ENCODE peak calls at places on chromosomes 7 and 10, in nine cellular contexts. I is aorta; H is AG04450; S is tibial nerve; M is fibroblast of lung; C is A673; Y is naive thymus-derived CD4-positive, alpha-beta T cell; K is transverse colon; Z is neural progenitor cell. A is an unnamed sample.

GRCh38 chr7:79880312-79880711 is 254.3 kb upstream of the GNAI1 start:
- DNase-seq in Z (peak; percentile 9), C (no peak), S (no peak), Y (no peak), H (no peak), M (no peak), K (no peak), I (no peak), A (no peak)

GRCh38 chr7:117270371-117270770 is 52.5 kb downstream of the WNT2 start:
- DNase-seq in C (no peak), H (no peak), M (peak; percentile 63), Y (no peak), Z (no peak), K (no peak), I (no peak), S (no peak), A (no peak)

GRCh38 chr10:133034092-133034491 is 53.6 kb upstream of the ADGRA1 start:
- DNase-seq in I (no peak), C (no peak), S (no peak), Z (no peak), H (no peak), Y (no peak), K (no peak), M (no peak), A (no peak)

GRCh38 chr10:106716375-106716774 is 448.1 kb downstream of the SORCS1 start:
- DNase-seq in K (no peak), M (no peak), Z (no peak), C (no peak), H (no peak), S (no peak), I (no peak), Y (no peak), A (no peak)

GRCh38 chr7:90825779-90826178 is 229.7 kb downstream of the CDK14 start:
- DNase-seq in K (no peak), I (no peak), Z (no peak), C (peak; percentile 37), H (no peak), S (no peak), M (peak; percentile 77), Y (no peak), A (no peak)

GRCh38 chr10:24133839-24134238 is 75.1 kb upstream of the KIAA1217 start:
- DNase-seq in H (no peak), C (no peak), Z (no peak), M (no peak), S (no peak), Y (no peak), I (no peak), K (no peak), A (no peak)

GRCh38 chr10:14453593-14453992 is 122.9 kb upstream of the FRMD4A start:
- DNase-seq in C (no peak), Z (no peak), H (no peak), I (no peak), K (no peak), Y (no peak), M (no peak), S (no peak), A (no peak)

GRCh38 chr10:69065406-69066361 is 22.2 kb upstream of the SRGN start:
- DNase-seq in Y (no peak), Z (no peak), C (no peak), K (no peak), H (no peak), M (peak; percentile 65), I (peak; percentile 80), S (no peak), A (no peak)

GRCh38 chr7:137007001-137007725 is 138.7 kb downstream of the CHRM2 start:
- DNase-seq in Z (no peak), K (no peak), C (no peak), H (no peak), I (no peak), S (no peak), Y (no peak), M (peak; percentile 44), A (no peak)

GRCh38 chr10:1047937-1048336 is 982 bp downstream of the IDI1 start:
- DNase-seq in Y (no peak), I (no peak), Z (peak; percentile 62), H (no peak), S (no peak), K (peak; percentile 36), M (no peak), C (peak; percentile 50), A (no peak)

GRCh38 chr10:49568235-49568634 is 29.3 kb upstream of the ERCC6 start:
- DNase-seq in S (no peak), K (no peak), I (peak; percentile 55), M (peak; percentile 97), Y (no peak), H (no peak), Z (no peak), C (no peak), A (no peak)

GRCh38 chr7:130270947-130271790 is 4.5 kb downstream of the CPA2 start:
- DNase-seq in C (peak; percentile 25), Z (no peak), S (no peak), I (no peak), H (no peak), K (no peak), M (no peak), Y (no peak), A (no peak)

GRCh38 chr7:130274983-130275649 is 8.5 kb downstream of the CPA2 start:
- DNase-seq in S (no peak), I (no peak), K (no peak), Z (peak; percentile 61), H (no peak), Y (no peak), C (peak; percentile 86), M (no peak), A (no peak)

GRCh38 chr7:130273863-130274262 is 7.2 kb downstream of the CPA2 start:
- DNase-seq in C (no peak), H (peak; percentile 23), Y (no peak), K (no peak), Z (peak; percentile 48), M (peak; percentile 68), S (peak; percentile 61), I (no peak), A (no peak)

GRCh38 chr7:130272456-130273080 is 5.9 kb downstream of the CPA2 start:
- DNase-seq in H (no peak), M (no peak), C (peak; percentile 38), Z (peak; percentile 71), I (no peak), Y (no peak), S (no peak), K (no peak), A (no peak)

GRCh38 chr7:130273081-130273699 is 6.5 kb downstream of the CPA2 start:
- DNase-seq in M (peak; percentile 85), H (peak; percentile 26), K (no peak), S (no peak), Y (peak; percentile 14), I (no peak), Z (peak; percentile 95), C (peak; percentile 75), A (no peak)
- H3K27ac ChIP-seq in M (no peak overlapping the region), H (no peak overlapping the region), K (no peak overlapping the region), S (no peak overlapping the region), Y (no peak overlapping the region), I (no peak overlapping the region), Z (peak overlapping the region; percentile 96), C (peak overlapping the region; percentile 60), A (no peak overlapping the region)

GRCh38 chr10:126634915-126635314 is 35.6 kb downstream of the C10orf90 start:
- DNase-seq in H (no peak), M (peak; percentile 29), C (peak; percentile 84), I (no peak), Y (no peak), S (no peak), K (no peak), Z (no peak), A (no peak)
- H3K27me3 ChIP-seq in H (peaks cover 8% of the 10 kb centered on the region), M (no peaks in the 10 kb centered on the region), C (no peaks in the 10 kb centered on the region), I (no peaks in the 10 kb centered on the region), Y (no peaks in the 10 kb centered on the region), S (no peaks in the 10 kb centered on the region), K (no peaks in the 10 kb centered on the region), Z (no peaks in the 10 kb centered on the region), A (no peaks in the 10 kb centered on the region)

GRCh38 chr10:80201592-80202256 is 3.6 kb downstream of the ANXA11 start:
- DNase-seq in K (peak; percentile 58), H (no peak), M (no peak), Y (no peak), Z (no peak), I (peak; percentile 43), C (no peak), S (no peak), A (no peak)

GRCh38 chr10:80200687-80201086 is 4.7 kb downstream of the ANXA11 start:
- DNase-seq in M (no peak), H (no peak), I (peak; percentile 21), Z (no peak), S (no peak), Y (no peak), C (no peak), K (no peak), A (no peak)

GRCh38 chr10:80197972-80198591 is 7.3 kb downstream of the ANXA11 start:
- DNase-seq in S (no peak), C (no peak), I (peak; percentile 54), M (no peak), H (no peak), Z (no peak), K (no peak), Y (no peak), A (no peak)

GRCh38 chr10:80200259-80200658 is 5.1 kb downstream of the ANXA11 start:
- DNase-seq in H (no peak), S (no peak), C (no peak), Y (no peak), I (no peak), Z (no peak), M (no peak), K (no peak), A (no peak)

GRCh38 chr10:80199828-80200227 is 5.5 kb downstream of the ANXA11 start:
- DNase-seq in K (peak; percentile 52), Y (no peak), Z (no peak), M (peak; percentile 39), H (no peak), C (no peak), I (peak; percentile 68), S (peak; percentile 66), A (no peak)
- H3K4me3 ChIP-seq in K (no peak overlapping the region), Y (no peak overlapping the region), Z (no peak overlapping the region), M (no peak overlapping the region), H (no peak overlapping the region), C (no peak overlapping the region), I (no peak overlapping the region), S (no peak overlapping the region), A (no peak overlapping the region)

GRCh38 chr10:100342627-100342972 is 4.4 kb upstream of the SCD start:
- DNase-seq in H (no peak), Y (no peak), I (no peak), K (no peak), M (no peak), C (no peak), S (no peak), Z (no peak), A (no peak)

GRCh38 chr10:100344386-100344785 is 2.6 kb upstream of the SCD start:
- DNase-seq in S (no peak), M (no peak), Y (no peak), Z (no peak), H (no peak), K (no peak), I (no peak), C (no peak), A (no peak)

GRCh38 chr10:100339236-100339635 is 7.8 kb upstream of the SCD start:
- DNase-seq in I (no peak), K (no peak), Y (no peak), Z (no peak), M (no peak), H (no peak), C (no peak), S (no peak), A (no peak)

GRCh38 chr10:100340948-100341847 is 5.8 kb upstream of the SCD start:
- DNase-seq in I (peak; percentile 84), Z (peak; percentile 41), Y (no peak), H (no peak), M (no peak), K (no peak), S (no peak), C (no peak), A (no peak)

GRCh38 chr10:100341953-100342626 is 4.9 kb upstream of the SCD start:
- DNase-seq in Y (peak; percentile 52), S (no peak), K (peak; percentile 68), C (peak; percentile 75), M (peak; percentile 47), H (no peak), I (peak; percentile 68), Z (peak; percentile 74), A (no peak)
- H3K27ac ChIP-seq in Y (no peak overlapping the region), S (peak overlapping the region; percentile 89), K (no peak overlapping the region), C (no peak overlapping the region), M (no peak overlapping the region), H (no peak overlapping the region), I (no peak overlapping the region), Z (no peak overlapping the region), A (no peak overlapping the region)